ENCODE peak calls at places on chromosomes 5 and 9, in six cellular contexts. One of them, this sample, is unnamed.

GRCh38 chr5:167777746-167778145 is 513.7 kb upstream of the WWC1 start:
- DNase-seq in ELF-1: no peak
- DNase-seq in A549: no peak
- DNase-seq in activated effector memory CD4-positive, alpha-beta T cell treated with Interleukin-2 at 50 U/mL for 16 hours: no peak
- DNase-seq in cerebellar cortex: no peak
- DNase-seq in HFF-Myc: no peak
- DNase-seq in this sample: no peak

GRCh38 chr9:21674894-21675293 is 127.5 kb upstream of the MTAP start:
- DNase-seq in ELF-1: no peak
- DNase-seq in A549: no peak
- DNase-seq in activated effector memory CD4-positive, alpha-beta T cell treated with Interleukin-2 at 50 U/mL for 16 hours: no peak
- DNase-seq in cerebellar cortex: no peak
- DNase-seq in HFF-Myc: no peak
- DNase-seq in this sample: no peak

GRCh38 chr5:158462349-158463114 is 603.6 kb upstream of the CLINT1 start:
- DNase-seq in ELF-1: no peak
- DNase-seq in A549: no peak
- DNase-seq in activated effector memory CD4-positive, alpha-beta T cell treated with Interleukin-2 at 50 U/mL for 16 hours: no peak
- DNase-seq in cerebellar cortex: no peak
- DNase-seq in HFF-Myc: no peak
- DNase-seq in this sample: no peak

GRCh38 chr9:113934826-113935676 is 58.9 kb downstream of the ZNF618 start:
- DNase-seq in ELF-1: no peak
- DNase-seq in A549: no peak
- DNase-seq in activated effector memory CD4-positive, alpha-beta T cell treated with Interleukin-2 at 50 U/mL for 16 hours: no peak
- DNase-seq in cerebellar cortex: no peak
- DNase-seq in HFF-Myc: no peak
- DNase-seq in this sample: no peak

GRCh38 chr9:19885608-19886007 is 96.8 kb upstream of the SLC24A2 start:
- DNase-seq in ELF-1: no peak
- DNase-seq in A549: no peak
- DNase-seq in activated effector memory CD4-positive, alpha-beta T cell treated with Interleukin-2 at 50 U/mL for 16 hours: no peak
- DNase-seq in cerebellar cortex: no peak
- DNase-seq in HFF-Myc: no peak
- DNase-seq in this sample: no peak

GRCh38 chr9:96141666-96142065 is 160.3 kb downstream of the HSD17B3 start:
- DNase-seq in ELF-1: no peak
- DNase-seq in A549: no peak
- DNase-seq in activated effector memory CD4-positive, alpha-beta T cell treated with Interleukin-2 at 50 U/mL for 16 hours: no peak
- DNase-seq in cerebellar cortex: no peak
- DNase-seq in HFF-Myc: no peak
- DNase-seq in this sample: no peak

GRCh38 chr5:963310-963672 is 45.3 kb upstream of the NKD2 start:
- DNase-seq in ELF-1: no peak
- DNase-seq in A549: no peak
- DNase-seq in activated effector memory CD4-positive, alpha-beta T cell treated with Interleukin-2 at 50 U/mL for 16 hours: no peak
- DNase-seq in cerebellar cortex: no peak
- DNase-seq in HFF-Myc: no peak
- DNase-seq in this sample: no peak

GRCh38 chr9:121861501-121862180 is 210.2 kb downstream of the DAB2IP start:
- DNase-seq in ELF-1: peak; percentile 64
- DNase-seq in A549: peak; percentile 57
- DNase-seq in activated effector memory CD4-positive, alpha-beta T cell treated with Interleukin-2 at 50 U/mL for 16 hours: no peak
- DNase-seq in cerebellar cortex: peak; percentile 69
- DNase-seq in HFF-Myc: no peak
- DNase-seq in this sample: no peak